ENCODE peak calls at places on chromosome 1, in ten cellular contexts. One of them, this sample, is unnamed.

GRCh38 chr1:87888456-87888855 is 559.8 kb downstream of the LMO4 start:
- DNase-seq in BJ: peak
- DNase-seq in MM.1S: no peak
- DNase-seq in Panc1: no peak
- DNase-seq in GM06990: no peak
- DNase-seq in breast epithelium: no peak
- DNase-seq in fibroblast of pulmonary artery: no peak
- DNase-seq in right lobe of liver: no peak
- DNase-seq in stomach: no peak
- DNase-seq in left lung: no peak
- DNase-seq in this sample: peak

GRCh38 chr1:155607708-155608107 is 2.3 kb upstream of the MSTO1 start:
- DNase-seq in breast epithelium: no peak
- DNase-seq in GM06990: no peak
- DNase-seq in right lobe of liver: no peak
- DNase-seq in stomach: no peak
- DNase-seq in BJ: no peak
- DNase-seq in Panc1: no peak
- DNase-seq in MM.1S: peak
- DNase-seq in left lung: no peak
- DNase-seq in fibroblast of pulmonary artery: no peak
- DNase-seq in this sample: no peak

GRCh38 chr1:113042336-113043143 is 30.5 kb upstream of the LRIG2 start:
- DNase-seq in Panc1: peak
- DNase-seq in BJ: peak
- DNase-seq in GM06990: peak
- DNase-seq in fibroblast of pulmonary artery: peak
- DNase-seq in right lobe of liver: peak
- DNase-seq in left lung: peak
- DNase-seq in breast epithelium: peak
- DNase-seq in stomach: peak
- DNase-seq in MM.1S: peak
- DNase-seq in this sample: peak

GRCh38 chr1:63663873-63664272 is 70.7 kb downstream of the PGM1 start:
- DNase-seq in right lobe of liver: no peak
- DNase-seq in BJ: no peak
- DNase-seq in Panc1: no peak
- DNase-seq in stomach: no peak
- DNase-seq in left lung: no peak
- DNase-seq in GM06990: no peak
- DNase-seq in fibroblast of pulmonary artery: no peak
- DNase-seq in breast epithelium: no peak
- DNase-seq in MM.1S: no peak
- DNase-seq in this sample: peak

GRCh38 chr1:193726722-193727121 is 540.3 kb upstream of the B3GALT2 start:
- DNase-seq in left lung: no peak
- DNase-seq in fibroblast of pulmonary artery: no peak
- DNase-seq in breast epithelium: no peak
- DNase-seq in GM06990: no peak
- DNase-seq in MM.1S: no peak
- DNase-seq in BJ: no peak
- DNase-seq in Panc1: no peak
- DNase-seq in right lobe of liver: no peak
- DNase-seq in stomach: no peak
- DNase-seq in this sample: no peak

GRCh38 chr1:84715620-84716019 is 25.4 kb upstream of the SSX2IP start:
- DNase-seq in fibroblast of pulmonary artery: no peak
- DNase-seq in BJ: no peak
- DNase-seq in stomach: no peak
- DNase-seq in MM.1S: no peak
- DNase-seq in left lung: no peak
- DNase-seq in GM06990: no peak
- DNase-seq in right lobe of liver: no peak
- DNase-seq in Panc1: no peak
- DNase-seq in breast epithelium: no peak
- DNase-seq in this sample: no peak

GRCh38 chr1:19557609-19558051 is 72.3 kb upstream of the CAPZB start:
- DNase-seq in BJ: no peak
- DNase-seq in MM.1S: no peak
- DNase-seq in stomach: no peak
- DNase-seq in Panc1: no peak
- DNase-seq in left lung: no peak
- DNase-seq in breast epithelium: no peak
- DNase-seq in right lobe of liver: no peak
- DNase-seq in fibroblast of pulmonary artery: peak
- DNase-seq in GM06990: no peak
- DNase-seq in this sample: no peak

GRCh38 chr1:163544441-163544840 is 222.7 kb downstream of the NUF2 start:
- DNase-seq in breast epithelium: no peak
- DNase-seq in MM.1S: no peak
- DNase-seq in Panc1: no peak
- DNase-seq in BJ: no peak
- DNase-seq in right lobe of liver: no peak
- DNase-seq in fibroblast of pulmonary artery: no peak
- DNase-seq in stomach: no peak
- DNase-seq in left lung: no peak
- DNase-seq in GM06990: no peak
- DNase-seq in this sample: no peak

GRCh38 chr1:42214447-42214871 is 49.9 kb upstream of the GUCA2A start:
- DNase-seq in left lung: peak
- DNase-seq in MM.1S: no peak
- DNase-seq in breast epithelium: peak
- DNase-seq in fibroblast of pulmonary artery: peak
- DNase-seq in BJ: no peak
- DNase-seq in Panc1: no peak
- DNase-seq in GM06990: no peak
- DNase-seq in stomach: peak
- DNase-seq in right lobe of liver: no peak
- DNase-seq in this sample: peak

GRCh38 chr1:108960719-108961118 is 2.6 kb downstream of the CLCC1 start:
- DNase-seq in Panc1: no peak
- DNase-seq in left lung: no peak
- DNase-seq in stomach: no peak
- DNase-seq in breast epithelium: no peak
- DNase-seq in GM06990: no peak
- DNase-seq in BJ: no peak
- DNase-seq in right lobe of liver: no peak
- DNase-seq in MM.1S: no peak
- DNase-seq in fibroblast of pulmonary artery: no peak
- DNase-seq in this sample: no peak

GRCh38 chr1:175073633-175074032 is 6.0 kb downstream of the TNN start:
- DNase-seq in fibroblast of pulmonary artery: no peak
- DNase-seq in stomach: no peak
- DNase-seq in MM.1S: no peak
- DNase-seq in breast epithelium: no peak
- DNase-seq in BJ: no peak
- DNase-seq in left lung: no peak
- DNase-seq in right lobe of liver: no peak
- DNase-seq in GM06990: no peak
- DNase-seq in Panc1: no peak
- DNase-seq in this sample: no peak

GRCh38 chr1:27632387-27633297 is 2.3 kb downstream of the FGR start:
- DNase-seq in left lung: no peak
- DNase-seq in stomach: no peak
- DNase-seq in GM06990: peak
- DNase-seq in MM.1S: no peak
- DNase-seq in right lobe of liver: no peak
- DNase-seq in BJ: no peak
- DNase-seq in fibroblast of pulmonary artery: no peak
- DNase-seq in Panc1: no peak
- DNase-seq in breast epithelium: no peak
- DNase-seq in this sample: no peak
- H3K4me3 ChIP-seq in left lung: peak
- H3K4me3 ChIP-seq in stomach: peak
- H3K4me3 ChIP-seq in GM06990: no peak
- H3K4me3 ChIP-seq in MM.1S: no peak
- H3K4me3 ChIP-seq in right lobe of liver: no peak
- H3K4me3 ChIP-seq in BJ: no peak
- H3K4me3 ChIP-seq in fibroblast of pulmonary artery: no peak
- H3K4me3 ChIP-seq in Panc1: no peak
- H3K4me3 ChIP-seq in breast epithelium: no peak
- H3K4me3 ChIP-seq in this sample: no peak

GRCh38 chr1:202170726-202171125 is 10.3 kb upstream of the PTPN7 start:
- DNase-seq in MM.1S: no peak
- DNase-seq in BJ: no peak
- DNase-seq in GM06990: no peak
- DNase-seq in stomach: no peak
- DNase-seq in Panc1: no peak
- DNase-seq in right lobe of liver: no peak
- DNase-seq in left lung: no peak
- DNase-seq in breast epithelium: no peak
- DNase-seq in fibroblast of pulmonary artery: no peak
- DNase-seq in this sample: no peak
- TF ChIP-seq CTCF in MM.1S: no peak
- TF ChIP-seq CTCF in BJ: no peak
- TF ChIP-seq CTCF in GM06990: peak
- TF ChIP-seq CTCF in stomach: no peak
- TF ChIP-seq CTCF in Panc1: no peak
- TF ChIP-seq CTCF in right lobe of liver: no peak
- TF ChIP-seq CTCF in left lung: no peak
- TF ChIP-seq CTCF in breast epithelium: no peak
- TF ChIP-seq CTCF in fibroblast of pulmonary artery: no peak
- TF ChIP-seq CTCF in this sample: no peak

DNA sequence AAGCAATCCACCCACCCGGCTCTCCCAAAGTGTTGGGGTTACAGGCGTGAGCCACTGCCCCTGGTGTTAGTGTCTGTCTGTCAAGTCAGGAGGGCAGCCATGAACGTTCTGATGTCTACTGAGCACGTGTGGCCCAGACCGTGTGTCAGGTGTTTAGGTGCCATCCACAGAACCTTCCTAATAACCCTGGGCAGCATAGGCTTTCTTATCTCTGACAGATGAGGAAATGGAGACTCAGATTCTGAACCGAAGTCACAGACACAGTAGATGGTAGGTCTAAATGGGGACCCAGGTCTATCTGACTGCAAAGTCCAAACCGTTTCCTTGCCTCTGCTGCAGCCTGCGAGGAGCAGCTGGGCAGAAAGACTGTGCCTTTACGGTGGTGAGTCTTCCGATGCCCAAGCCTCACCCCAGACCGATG is 622 bp upstream of the IL6R start:
- DNase-seq in left lung: no peak
- DNase-seq in stomach: no peak
- DNase-seq in breast epithelium: no peak
- DNase-seq in Panc1: no peak
- DNase-seq in BJ: no peak
- DNase-seq in GM06990: no peak
- DNase-seq in right lobe of liver: no peak
- DNase-seq in MM.1S: peak
- DNase-seq in fibroblast of pulmonary artery: no peak
- DNase-seq in this sample: no peak
- H3K4me3 ChIP-seq in left lung: peak
- H3K4me3 ChIP-seq in stomach: peak
- H3K4me3 ChIP-seq in breast epithelium: peak
- H3K4me3 ChIP-seq in Panc1: peak
- H3K4me3 ChIP-seq in BJ: peak
- H3K4me3 ChIP-seq in GM06990: peak
- H3K4me3 ChIP-seq in right lobe of liver: peak
- H3K4me3 ChIP-seq in MM.1S: peak
- H3K4me3 ChIP-seq in fibroblast of pulmonary artery: peak
- H3K4me3 ChIP-seq in this sample: peak

DNA sequence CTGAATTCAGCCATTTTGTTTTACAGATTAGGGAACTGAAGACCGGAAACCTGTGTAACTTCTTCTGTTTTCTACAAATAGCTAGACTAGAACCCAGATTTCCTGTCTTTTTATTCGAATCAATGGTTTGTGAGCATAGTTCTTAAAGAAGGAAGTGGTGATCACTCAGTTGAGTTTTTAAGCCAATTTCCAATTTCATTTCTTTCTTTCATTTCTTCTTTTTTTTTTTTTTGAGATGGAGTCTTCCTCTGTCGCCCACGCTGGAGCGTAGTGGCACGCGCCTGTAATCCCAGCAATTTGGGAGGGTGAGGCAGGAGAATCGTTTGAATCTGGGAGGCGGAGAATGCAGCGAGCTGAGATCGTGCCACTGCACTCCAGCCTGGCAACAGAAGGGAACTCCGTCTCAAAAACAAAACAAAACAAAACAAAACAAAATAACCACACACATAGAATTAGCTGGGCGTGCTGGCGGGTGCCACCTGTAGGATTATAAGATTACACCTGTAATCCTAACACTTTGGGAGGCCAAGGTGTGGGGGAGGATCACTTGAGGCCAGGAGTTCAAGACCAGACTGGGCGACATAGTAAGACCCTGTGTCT is 3.0 kb upstream of the MDM4 start:
- DNase-seq in left lung: peak
- DNase-seq in BJ: no peak
- DNase-seq in GM06990: peak
- DNase-seq in breast epithelium: no peak
- DNase-seq in fibroblast of pulmonary artery: no peak
- DNase-seq in right lobe of liver: no peak
- DNase-seq in MM.1S: peak
- DNase-seq in stomach: no peak
- DNase-seq in Panc1: no peak
- DNase-seq in this sample: no peak
- TF ChIP-seq CTCF in left lung: no peak
- TF ChIP-seq CTCF in BJ: no peak
- TF ChIP-seq CTCF in GM06990: no peak
- TF ChIP-seq CTCF in breast epithelium: no peak
- TF ChIP-seq CTCF in fibroblast of pulmonary artery: no peak
- TF ChIP-seq CTCF in right lobe of liver: no peak
- TF ChIP-seq CTCF in MM.1S: peak
- TF ChIP-seq CTCF in stomach: no peak
- TF ChIP-seq CTCF in Panc1: no peak
- TF ChIP-seq CTCF in this sample: no peak

GRCh38 chr1:1327291-1327690 is 2.7 kb downstream of the CPTP start:
- DNase-seq in left lung: no peak
- DNase-seq in GM06990: no peak
- DNase-seq in breast epithelium: no peak
- DNase-seq in right lobe of liver: no peak
- DNase-seq in stomach: no peak
- DNase-seq in fibroblast of pulmonary artery: no peak
- DNase-seq in BJ: no peak
- DNase-seq in Panc1: no peak
- DNase-seq in MM.1S: no peak
- DNase-seq in this sample: no peak

GRCh38 chr1:1325288-1326074 is 879 bp downstream of the CPTP start:
- DNase-seq in left lung: no peak
- DNase-seq in fibroblast of pulmonary artery: no peak
- DNase-seq in right lobe of liver: peak
- DNase-seq in MM.1S: peak
- DNase-seq in breast epithelium: peak
- DNase-seq in stomach: peak
- DNase-seq in Panc1: no peak
- DNase-seq in BJ: no peak
- DNase-seq in GM06990: no peak
- DNase-seq in this sample: no peak

GRCh38 chr1:1324084-1324523 is 356 bp downstream of the INTS11 start:
- DNase-seq in stomach: no peak
- DNase-seq in fibroblast of pulmonary artery: no peak
- DNase-seq in right lobe of liver: no peak
- DNase-seq in MM.1S: no peak
- DNase-seq in breast epithelium: no peak
- DNase-seq in Panc1: no peak
- DNase-seq in left lung: no peak
- DNase-seq in GM06990: no peak
- DNase-seq in BJ: no peak
- DNase-seq in this sample: no peak

GRCh38 chr1:1324524-1325287 is at the start of the genes CPTP and INTS11:
- DNase-seq in right lobe of liver: peak
- DNase-seq in stomach: peak
- DNase-seq in MM.1S: peak
- DNase-seq in breast epithelium: peak
- DNase-seq in GM06990: peak
- DNase-seq in BJ: peak
- DNase-seq in Panc1: no peak
- DNase-seq in fibroblast of pulmonary artery: peak
- DNase-seq in left lung: peak
- DNase-seq in this sample: no peak

GRCh38 chr1:1326075-1326605 is 1.5 kb downstream of the CPTP start:
- DNase-seq in Panc1: no peak
- DNase-seq in breast epithelium: no peak
- DNase-seq in fibroblast of pulmonary artery: no peak
- DNase-seq in right lobe of liver: no peak
- DNase-seq in BJ: no peak
- DNase-seq in left lung: no peak
- DNase-seq in GM06990: no peak
- DNase-seq in MM.1S: no peak
- DNase-seq in stomach: no peak
- DNase-seq in this sample: no peak
- H3K4me3 ChIP-seq in Panc1: peak
- H3K4me3 ChIP-seq in breast epithelium: peak
- H3K4me3 ChIP-seq in fibroblast of pulmonary artery: no peak
- H3K4me3 ChIP-seq in right lobe of liver: peak
- H3K4me3 ChIP-seq in BJ: no peak
- H3K4me3 ChIP-seq in left lung: peak
- H3K4me3 ChIP-seq in GM06990: peak
- H3K4me3 ChIP-seq in MM.1S: peak
- H3K4me3 ChIP-seq in stomach: peak
- H3K4me3 ChIP-seq in this sample: peak